ENCODE peak calls at places on chromosomes 13 and 19, in nine cellular contexts. One of them, this sample, is unnamed.

GRCh38 chr13:74886496-74886895 is 595.5 kb downstream of the TBC1D4 start:
- DNase-seq in heart right ventricle: no peak
- DNase-seq in left ventricle myocardium inferior: no peak
- DNase-seq in body of pancreas: no peak
- DNase-seq in cardiac muscle cell: no peak
- DNase-seq in breast epithelium: no peak
- DNase-seq in brain microvascular endothelial cell: no peak
- DNase-seq in right lobe of liver: no peak
- DNase-seq in mammary epithelial cell: peak
- DNase-seq in this sample: no peak

GRCh38 chr19:2376784-2377519 is 16.9 kb downstream of the TMPRSS9 start:
- DNase-seq in right lobe of liver: no peak
- DNase-seq in mammary epithelial cell: no peak
- DNase-seq in heart right ventricle: no peak
- DNase-seq in brain microvascular endothelial cell: no peak
- DNase-seq in cardiac muscle cell: no peak
- DNase-seq in body of pancreas: no peak
- DNase-seq in left ventricle myocardium inferior: no peak
- DNase-seq in breast epithelium: no peak
- DNase-seq in this sample: no peak

GRCh38 chr13:60617863-60618733 is 221.1 kb downstream of the TDRD3 start:
- DNase-seq in brain microvascular endothelial cell: peak
- DNase-seq in body of pancreas: no peak
- DNase-seq in right lobe of liver: no peak
- DNase-seq in left ventricle myocardium inferior: no peak
- DNase-seq in cardiac muscle cell: peak
- DNase-seq in breast epithelium: no peak
- DNase-seq in heart right ventricle: no peak
- DNase-seq in mammary epithelial cell: no peak
- DNase-seq in this sample: peak

GRCh38 chr13:21022056-21022693 is 39.2 kb downstream of the LATS2 start:
- DNase-seq in brain microvascular endothelial cell: no peak
- DNase-seq in cardiac muscle cell: no peak
- DNase-seq in left ventricle myocardium inferior: no peak
- DNase-seq in right lobe of liver: peak
- DNase-seq in heart right ventricle: no peak
- DNase-seq in body of pancreas: no peak
- DNase-seq in breast epithelium: no peak
- DNase-seq in mammary epithelial cell: no peak
- DNase-seq in this sample: no peak

GRCh38 chr19:36986601-36987000 is 70.5 kb downstream of the ZNF568 start:
- DNase-seq in cardiac muscle cell: no peak
- DNase-seq in right lobe of liver: no peak
- DNase-seq in breast epithelium: no peak
- DNase-seq in left ventricle myocardium inferior: no peak
- DNase-seq in brain microvascular endothelial cell: no peak
- DNase-seq in mammary epithelial cell: no peak
- DNase-seq in body of pancreas: no peak
- DNase-seq in heart right ventricle: no peak
- DNase-seq in this sample: no peak

GRCh38 chr19:39212377-39212742 is 8.3 kb upstream of the SYCN start:
- DNase-seq in heart right ventricle: no peak
- DNase-seq in left ventricle myocardium inferior: peak
- DNase-seq in right lobe of liver: peak
- DNase-seq in cardiac muscle cell: no peak
- DNase-seq in body of pancreas: peak
- DNase-seq in brain microvascular endothelial cell: peak
- DNase-seq in mammary epithelial cell: no peak
- DNase-seq in breast epithelium: no peak
- DNase-seq in this sample: no peak

GRCh38 chr19:33580026-33580644 is 41.6 kb upstream of the CHST8 start:
- DNase-seq in heart right ventricle: no peak
- DNase-seq in brain microvascular endothelial cell: no peak
- DNase-seq in right lobe of liver: peak
- DNase-seq in cardiac muscle cell: no peak
- DNase-seq in body of pancreas: peak
- DNase-seq in left ventricle myocardium inferior: no peak
- DNase-seq in breast epithelium: peak
- DNase-seq in mammary epithelial cell: peak
- DNase-seq in this sample: no peak

GRCh38 chr19:38648789-38649304 is 1.4 kb downstream of the ACTN4 start:
- DNase-seq in mammary epithelial cell: no peak
- DNase-seq in brain microvascular endothelial cell: no peak
- DNase-seq in cardiac muscle cell: no peak
- DNase-seq in heart right ventricle: no peak
- DNase-seq in right lobe of liver: no peak
- DNase-seq in left ventricle myocardium inferior: no peak
- DNase-seq in body of pancreas: no peak
- DNase-seq in breast epithelium: no peak
- DNase-seq in this sample: no peak

GRCh38 chr19:2259331-2259730 is 3.1 kb upstream of the JSRP1 start:
- DNase-seq in body of pancreas: no peak
- DNase-seq in brain microvascular endothelial cell: no peak
- DNase-seq in mammary epithelial cell: no peak
- DNase-seq in heart right ventricle: no peak
- DNase-seq in left ventricle myocardium inferior: no peak
- DNase-seq in cardiac muscle cell: no peak
- DNase-seq in breast epithelium: no peak
- DNase-seq in right lobe of liver: no peak
- DNase-seq in this sample: no peak

GRCh38 chr19:18894254-18895037 is 1.5 kb downstream of the CERS1 start:
- DNase-seq in right lobe of liver: no peak
- DNase-seq in body of pancreas: no peak
- DNase-seq in breast epithelium: no peak
- DNase-seq in cardiac muscle cell: no peak
- DNase-seq in left ventricle myocardium inferior: no peak
- DNase-seq in brain microvascular endothelial cell: no peak
- DNase-seq in heart right ventricle: no peak
- DNase-seq in mammary epithelial cell: no peak
- DNase-seq in this sample: peak

DNA sequence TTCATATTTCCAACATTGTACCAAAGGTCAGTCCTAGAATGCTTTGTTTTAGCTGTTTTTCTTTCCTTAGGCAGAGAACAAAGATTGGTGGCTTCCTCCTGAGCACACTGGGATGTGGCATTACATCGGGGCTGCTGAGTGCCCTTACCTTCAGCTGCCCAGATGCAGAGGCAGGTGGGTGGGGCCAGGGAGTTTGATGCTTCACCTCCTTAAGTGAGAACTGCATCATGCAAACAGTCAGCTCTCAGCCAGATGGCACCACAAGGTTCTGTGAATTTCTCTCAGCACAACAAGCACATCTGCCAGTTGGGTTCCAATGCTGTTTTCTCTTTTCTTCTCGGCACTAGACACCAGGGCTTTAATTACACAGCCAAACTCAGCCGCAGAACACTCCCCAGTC is 87.4 kb upstream of the UBL3 start:
- DNase-seq in left ventricle myocardium inferior: no peak
- DNase-seq in mammary epithelial cell: no peak
- DNase-seq in brain microvascular endothelial cell: no peak
- DNase-seq in body of pancreas: no peak
- DNase-seq in breast epithelium: no peak
- DNase-seq in right lobe of liver: no peak
- DNase-seq in cardiac muscle cell: no peak
- DNase-seq in heart right ventricle: no peak
- DNase-seq in this sample: no peak
- H3K27ac ChIP-seq in left ventricle myocardium inferior: no peak
- H3K27ac ChIP-seq in mammary epithelial cell: no peak
- H3K27ac ChIP-seq in brain microvascular endothelial cell: no peak
- H3K27ac ChIP-seq in body of pancreas: no peak
- H3K27ac ChIP-seq in breast epithelium: no peak
- H3K27ac ChIP-seq in right lobe of liver: no peak
- H3K27ac ChIP-seq in cardiac muscle cell: no peak
- H3K27ac ChIP-seq in heart right ventricle: no peak
- H3K27ac ChIP-seq in this sample: no peak

DNA sequence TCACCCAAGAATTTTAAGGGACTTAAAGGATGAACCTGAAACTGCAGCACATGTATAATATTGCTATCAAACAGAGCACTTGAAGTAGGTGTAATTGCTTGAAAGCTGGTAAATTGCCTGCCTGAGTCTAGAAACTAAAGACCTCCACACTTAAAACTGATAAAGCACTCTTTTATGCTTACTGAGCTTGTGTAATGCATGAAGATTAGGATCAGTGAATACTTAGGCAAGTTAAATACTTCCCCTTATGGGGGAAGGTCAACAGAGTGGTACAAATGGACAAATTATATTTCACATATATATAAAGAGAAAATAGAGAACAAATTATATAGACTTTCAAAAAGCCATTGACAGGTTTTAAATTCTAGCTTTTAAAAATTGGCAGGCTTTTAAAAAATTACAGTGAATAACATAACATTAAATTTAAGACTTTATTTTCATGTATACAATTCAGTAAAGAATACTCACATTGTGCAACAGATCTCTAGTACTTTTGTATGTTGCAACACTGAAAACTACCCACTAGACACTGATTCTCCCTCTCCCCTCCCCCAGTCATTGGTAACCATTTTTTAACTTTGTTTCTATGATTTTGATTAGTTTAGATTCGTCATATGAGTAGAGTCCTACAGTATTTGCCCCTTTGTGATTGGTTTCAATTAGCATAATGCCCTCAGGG is 23.9 kb downstream of the PIBF1 start:
- DNase-seq in breast epithelium: no peak
- DNase-seq in body of pancreas: no peak
- DNase-seq in mammary epithelial cell: no peak
- DNase-seq in right lobe of liver: no peak
- DNase-seq in heart right ventricle: no peak
- DNase-seq in brain microvascular endothelial cell: no peak
- DNase-seq in left ventricle myocardium inferior: no peak
- DNase-seq in cardiac muscle cell: no peak
- DNase-seq in this sample: no peak
- TF ChIP-seq CTCF in breast epithelium: no peak
- TF ChIP-seq CTCF in body of pancreas: no peak
- TF ChIP-seq CTCF in mammary epithelial cell: no peak
- TF ChIP-seq CTCF in right lobe of liver: no peak
- TF ChIP-seq CTCF in heart right ventricle: no peak
- TF ChIP-seq CTCF in brain microvascular endothelial cell: no peak
- TF ChIP-seq CTCF in left ventricle myocardium inferior: no peak
- TF ChIP-seq CTCF in cardiac muscle cell: no peak
- TF ChIP-seq CTCF in this sample: no peak

DNA sequence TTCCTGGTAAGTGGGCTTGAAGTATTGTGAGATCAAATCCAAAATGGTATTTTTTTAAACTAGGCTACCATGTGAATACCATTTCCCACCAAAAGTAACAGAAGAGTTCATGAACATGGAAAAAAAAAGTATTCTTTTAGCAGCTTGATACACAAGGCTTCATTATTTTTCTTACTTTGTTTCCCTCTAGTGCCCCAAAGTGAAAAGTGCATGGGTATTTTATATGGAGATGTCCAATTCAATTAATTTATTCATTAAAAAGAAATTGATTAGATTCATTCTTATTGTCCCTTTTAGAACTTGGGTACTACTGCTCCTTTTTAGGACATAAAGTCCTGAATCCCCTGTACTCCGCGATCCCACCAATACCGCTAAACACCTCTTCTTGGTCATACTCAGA is 28.6 kb upstream of the SCEL start:
- DNase-seq in right lobe of liver: no peak
- DNase-seq in heart right ventricle: no peak
- DNase-seq in body of pancreas: no peak
- DNase-seq in cardiac muscle cell: no peak
- DNase-seq in left ventricle myocardium inferior: no peak
- DNase-seq in breast epithelium: no peak
- DNase-seq in mammary epithelial cell: no peak
- DNase-seq in brain microvascular endothelial cell: no peak
- DNase-seq in this sample: peak
- H3K27ac ChIP-seq in right lobe of liver: no peak
- H3K27ac ChIP-seq in heart right ventricle: no peak
- H3K27ac ChIP-seq in body of pancreas: no peak
- H3K27ac ChIP-seq in cardiac muscle cell: no peak
- H3K27ac ChIP-seq in left ventricle myocardium inferior: no peak
- H3K27ac ChIP-seq in breast epithelium: no peak
- H3K27ac ChIP-seq in mammary epithelial cell: no peak
- H3K27ac ChIP-seq in brain microvascular endothelial cell: no peak
- H3K27ac ChIP-seq in this sample: no peak

GRCh38 chr19:13151605-13152355 is 1.6 kb downstream of the IER2 start:
- DNase-seq in body of pancreas: peak
- DNase-seq in mammary epithelial cell: peak
- DNase-seq in brain microvascular endothelial cell: peak
- DNase-seq in cardiac muscle cell: peak
- DNase-seq in right lobe of liver: peak
- DNase-seq in heart right ventricle: peak
- DNase-seq in breast epithelium: peak
- DNase-seq in left ventricle myocardium inferior: peak
- DNase-seq in this sample: peak
- TF ChIP-seq CTCF in body of pancreas: peak
- TF ChIP-seq CTCF in mammary epithelial cell: peak
- TF ChIP-seq CTCF in brain microvascular endothelial cell: peak
- TF ChIP-seq CTCF in cardiac muscle cell: no peak
- TF ChIP-seq CTCF in right lobe of liver: no peak
- TF ChIP-seq CTCF in heart right ventricle: no peak
- TF ChIP-seq CTCF in breast epithelium: no peak
- TF ChIP-seq CTCF in left ventricle myocardium inferior: peak
- TF ChIP-seq CTCF in this sample: no peak

DNA sequence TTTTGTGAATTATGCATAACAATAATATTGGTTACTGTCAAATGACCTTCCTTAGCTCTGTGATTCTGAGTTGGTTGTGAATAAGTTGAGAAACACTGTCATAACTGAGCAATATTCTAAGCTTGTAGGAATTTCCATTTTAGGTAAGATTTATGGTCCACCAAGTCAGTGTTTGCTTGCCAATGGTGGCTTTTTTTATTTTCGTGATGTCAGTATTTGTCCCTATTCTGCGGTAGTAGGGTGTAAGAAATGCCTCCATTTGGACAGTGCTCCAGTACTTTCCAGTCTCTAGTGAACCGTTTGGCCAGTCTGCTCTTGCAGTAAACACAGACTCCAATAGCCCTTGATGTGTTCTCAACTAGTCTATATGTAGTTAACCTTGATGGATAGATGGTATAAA is 94.7 kb downstream of the FRY start:
- DNase-seq in right lobe of liver: no peak
- DNase-seq in heart right ventricle: no peak
- DNase-seq in brain microvascular endothelial cell: no peak
- DNase-seq in mammary epithelial cell: no peak
- DNase-seq in breast epithelium: no peak
- DNase-seq in body of pancreas: no peak
- DNase-seq in cardiac muscle cell: no peak
- DNase-seq in left ventricle myocardium inferior: no peak
- DNase-seq in this sample: no peak
- H3K27ac ChIP-seq in right lobe of liver: no peak
- H3K27ac ChIP-seq in heart right ventricle: peak
- H3K27ac ChIP-seq in brain microvascular endothelial cell: peak
- H3K27ac ChIP-seq in mammary epithelial cell: no peak
- H3K27ac ChIP-seq in breast epithelium: no peak
- H3K27ac ChIP-seq in body of pancreas: no peak
- H3K27ac ChIP-seq in cardiac muscle cell: no peak
- H3K27ac ChIP-seq in left ventricle myocardium inferior: peak
- H3K27ac ChIP-seq in this sample: no peak

DNA sequence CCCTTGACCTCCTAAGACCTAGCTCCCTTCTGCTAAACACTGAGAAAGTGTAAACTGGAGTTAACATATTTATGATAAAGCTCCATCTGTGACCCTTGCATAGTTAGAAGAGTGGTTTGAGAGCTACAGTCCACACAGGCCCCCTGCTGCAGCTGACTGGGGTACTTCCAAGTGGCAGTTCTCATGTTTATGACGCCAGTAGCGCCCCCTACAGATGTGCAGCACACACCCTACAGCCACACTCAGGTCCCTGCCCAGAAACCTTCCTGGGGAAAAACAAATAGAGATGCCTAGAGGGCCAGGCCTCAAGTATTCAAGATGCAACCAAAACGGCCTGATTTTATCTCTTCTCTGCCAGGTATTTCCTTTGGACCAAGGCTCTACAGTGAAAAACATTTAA is 553.2 kb downstream of the EFNB2 start:
- DNase-seq in heart right ventricle: no peak
- DNase-seq in left ventricle myocardium inferior: no peak
- DNase-seq in cardiac muscle cell: peak
- DNase-seq in brain microvascular endothelial cell: no peak
- DNase-seq in breast epithelium: no peak
- DNase-seq in body of pancreas: no peak
- DNase-seq in right lobe of liver: no peak
- DNase-seq in mammary epithelial cell: no peak
- DNase-seq in this sample: no peak
- TF ChIP-seq CTCF in heart right ventricle: no peak
- TF ChIP-seq CTCF in left ventricle myocardium inferior: no peak
- TF ChIP-seq CTCF in cardiac muscle cell: peak
- TF ChIP-seq CTCF in brain microvascular endothelial cell: no peak
- TF ChIP-seq CTCF in breast epithelium: no peak
- TF ChIP-seq CTCF in body of pancreas: no peak
- TF ChIP-seq CTCF in right lobe of liver: no peak
- TF ChIP-seq CTCF in mammary epithelial cell: no peak
- TF ChIP-seq CTCF in this sample: no peak